ENCODE peak calls at places on chromosomes 4 and X, in ten cellular contexts. One of them, this sample, is unnamed.

GRCh38 chr4:175273995-175274753 is 356.0 kb downstream of the ADAM29 start:
- DNase-seq in Daoy: no peak
- DNase-seq in GM18507: no peak
- DNase-seq in iris pigment epithelial cell: peak
- DNase-seq in midbrain: no peak
- DNase-seq in SHP77: no peak
- DNase-seq in brain microvascular endothelial cell: no peak
- DNase-seq in activated CD4-positive, alpha-beta T cell treated with anti-CD3 and anti-CD28 coated beads, Interleukin-2, amount 50 U/mL, for 4 hours: no peak
- DNase-seq in activated effector memory CD4-positive, alpha-beta T cell treated with anti-CD3 and anti-CD28 coated beads, Interleukin-2, amount 50 U/mL, for 16 hours: no peak
- DNase-seq in stimulated activated CD4-positive, alpha-beta T cell treated with anti-CD3 and anti-CD28 coated beads, Interleukin-1b, Interleukin-23, amount 100 ng/mL, for 1 hour: no peak
- DNase-seq in this sample: no peak

GRCh38 chr4:171049380-171049779 is 763.8 kb upstream of the GALNTL6 start:
- DNase-seq in brain microvascular endothelial cell: no peak
- DNase-seq in midbrain: no peak
- DNase-seq in Daoy: no peak
- DNase-seq in iris pigment epithelial cell: no peak
- DNase-seq in SHP77: no peak
- DNase-seq in GM18507: no peak
- DNase-seq in activated effector memory CD4-positive, alpha-beta T cell treated with anti-CD3 and anti-CD28 coated beads, Interleukin-2, amount 50 U/mL, for 16 hours: no peak
- DNase-seq in activated CD4-positive, alpha-beta T cell treated with anti-CD3 and anti-CD28 coated beads, Interleukin-2, amount 50 U/mL, for 4 hours: no peak
- DNase-seq in stimulated activated CD4-positive, alpha-beta T cell treated with anti-CD3 and anti-CD28 coated beads, Interleukin-1b, Interleukin-23, amount 100 ng/mL, for 1 hour: no peak
- DNase-seq in this sample: no peak

GRCh38 chr4:122588453-122589238 is 32.2 kb downstream of the IL21 start:
- DNase-seq in activated CD4-positive, alpha-beta T cell treated with anti-CD3 and anti-CD28 coated beads, Interleukin-2, amount 50 U/mL, for 4 hours: no peak
- DNase-seq in SHP77: no peak
- DNase-seq in GM18507: no peak
- DNase-seq in iris pigment epithelial cell: peak
- DNase-seq in brain microvascular endothelial cell: peak
- DNase-seq in activated effector memory CD4-positive, alpha-beta T cell treated with anti-CD3 and anti-CD28 coated beads, Interleukin-2, amount 50 U/mL, for 16 hours: no peak
- DNase-seq in Daoy: no peak
- DNase-seq in stimulated activated CD4-positive, alpha-beta T cell treated with anti-CD3 and anti-CD28 coated beads, Interleukin-1b, Interleukin-23, amount 100 ng/mL, for 1 hour: no peak
- DNase-seq in midbrain: no peak
- DNase-seq in this sample: no peak

GRCh38 chr4:108477527-108478108 is 142.8 kb upstream of the RPL34 start:
- DNase-seq in activated CD4-positive, alpha-beta T cell treated with anti-CD3 and anti-CD28 coated beads, Interleukin-2, amount 50 U/mL, for 4 hours: no peak
- DNase-seq in brain microvascular endothelial cell: no peak
- DNase-seq in SHP77: no peak
- DNase-seq in stimulated activated CD4-positive, alpha-beta T cell treated with anti-CD3 and anti-CD28 coated beads, Interleukin-1b, Interleukin-23, amount 100 ng/mL, for 1 hour: no peak
- DNase-seq in GM18507: no peak
- DNase-seq in iris pigment epithelial cell: no peak
- DNase-seq in midbrain: no peak
- DNase-seq in Daoy: no peak
- DNase-seq in activated effector memory CD4-positive, alpha-beta T cell treated with anti-CD3 and anti-CD28 coated beads, Interleukin-2, amount 50 U/mL, for 16 hours: no peak
- DNase-seq in this sample: no peak

GRCh38 chr4:41747230-41748055 is 1.1 kb downstream of the PHOX2B start:
- DNase-seq in midbrain: no peak
- DNase-seq in SHP77: no peak
- DNase-seq in activated effector memory CD4-positive, alpha-beta T cell treated with anti-CD3 and anti-CD28 coated beads, Interleukin-2, amount 50 U/mL, for 16 hours: no peak
- DNase-seq in iris pigment epithelial cell: no peak
- DNase-seq in brain microvascular endothelial cell: no peak
- DNase-seq in stimulated activated CD4-positive, alpha-beta T cell treated with anti-CD3 and anti-CD28 coated beads, Interleukin-1b, Interleukin-23, amount 100 ng/mL, for 1 hour: no peak
- DNase-seq in activated CD4-positive, alpha-beta T cell treated with anti-CD3 and anti-CD28 coated beads, Interleukin-2, amount 50 U/mL, for 4 hours: no peak
- DNase-seq in Daoy: peak
- DNase-seq in GM18507: no peak
- DNase-seq in this sample: no peak

GRCh38 chr4:136336479-136336878 is 1195.8 kb downstream of the PCDH18 start:
- DNase-seq in stimulated activated CD4-positive, alpha-beta T cell treated with anti-CD3 and anti-CD28 coated beads, Interleukin-1b, Interleukin-23, amount 100 ng/mL, for 1 hour: no peak
- DNase-seq in GM18507: no peak
- DNase-seq in iris pigment epithelial cell: no peak
- DNase-seq in Daoy: no peak
- DNase-seq in activated CD4-positive, alpha-beta T cell treated with anti-CD3 and anti-CD28 coated beads, Interleukin-2, amount 50 U/mL, for 4 hours: no peak
- DNase-seq in brain microvascular endothelial cell: no peak
- DNase-seq in SHP77: no peak
- DNase-seq in midbrain: no peak
- DNase-seq in activated effector memory CD4-positive, alpha-beta T cell treated with anti-CD3 and anti-CD28 coated beads, Interleukin-2, amount 50 U/mL, for 16 hours: no peak
- DNase-seq in this sample: no peak

GRCh38 chr4:48546336-48546735 is 56.3 kb downstream of the ZAR1 start:
- DNase-seq in midbrain: peak
- DNase-seq in iris pigment epithelial cell: peak
- DNase-seq in activated CD4-positive, alpha-beta T cell treated with anti-CD3 and anti-CD28 coated beads, Interleukin-2, amount 50 U/mL, for 4 hours: no peak
- DNase-seq in stimulated activated CD4-positive, alpha-beta T cell treated with anti-CD3 and anti-CD28 coated beads, Interleukin-1b, Interleukin-23, amount 100 ng/mL, for 1 hour: no peak
- DNase-seq in brain microvascular endothelial cell: peak
- DNase-seq in activated effector memory CD4-positive, alpha-beta T cell treated with anti-CD3 and anti-CD28 coated beads, Interleukin-2, amount 50 U/mL, for 16 hours: no peak
- DNase-seq in SHP77: no peak
- DNase-seq in GM18507: no peak
- DNase-seq in Daoy: peak
- DNase-seq in this sample: no peak

GRCh38 chr4:145815626-145816025 is 123.0 kb downstream of the ZNF827 start:
- DNase-seq in SHP77: no peak
- DNase-seq in iris pigment epithelial cell: peak
- DNase-seq in midbrain: no peak
- DNase-seq in GM18507: no peak
- DNase-seq in Daoy: no peak
- DNase-seq in brain microvascular endothelial cell: no peak
- DNase-seq in activated CD4-positive, alpha-beta T cell treated with anti-CD3 and anti-CD28 coated beads, Interleukin-2, amount 50 U/mL, for 4 hours: no peak
- DNase-seq in activated effector memory CD4-positive, alpha-beta T cell treated with anti-CD3 and anti-CD28 coated beads, Interleukin-2, amount 50 U/mL, for 16 hours: no peak
- DNase-seq in stimulated activated CD4-positive, alpha-beta T cell treated with anti-CD3 and anti-CD28 coated beads, Interleukin-1b, Interleukin-23, amount 100 ng/mL, for 1 hour: no peak
- DNase-seq in this sample: no peak

GRCh38 chrX:17459596-17459995 is 84.6 kb downstream of the NHS start:
- DNase-seq in Daoy: no peak
- DNase-seq in stimulated activated CD4-positive, alpha-beta T cell treated with anti-CD3 and anti-CD28 coated beads, Interleukin-1b, Interleukin-23, amount 100 ng/mL, for 1 hour: no peak
- DNase-seq in activated CD4-positive, alpha-beta T cell treated with anti-CD3 and anti-CD28 coated beads, Interleukin-2, amount 50 U/mL, for 4 hours: no peak
- DNase-seq in activated effector memory CD4-positive, alpha-beta T cell treated with anti-CD3 and anti-CD28 coated beads, Interleukin-2, amount 50 U/mL, for 16 hours: no peak
- DNase-seq in midbrain: no peak
- DNase-seq in brain microvascular endothelial cell: peak
- DNase-seq in GM18507: no peak
- DNase-seq in SHP77: no peak
- DNase-seq in iris pigment epithelial cell: peak
- DNase-seq in this sample: no peak

GRCh38 chrX:41542151-41542935 is 95.2 kb downstream of the NYX start:
- DNase-seq in brain microvascular endothelial cell: no peak
- DNase-seq in activated CD4-positive, alpha-beta T cell treated with anti-CD3 and anti-CD28 coated beads, Interleukin-2, amount 50 U/mL, for 4 hours: no peak
- DNase-seq in iris pigment epithelial cell: peak
- DNase-seq in SHP77: no peak
- DNase-seq in midbrain: no peak
- DNase-seq in activated effector memory CD4-positive, alpha-beta T cell treated with anti-CD3 and anti-CD28 coated beads, Interleukin-2, amount 50 U/mL, for 16 hours: no peak
- DNase-seq in stimulated activated CD4-positive, alpha-beta T cell treated with anti-CD3 and anti-CD28 coated beads, Interleukin-1b, Interleukin-23, amount 100 ng/mL, for 1 hour: no peak
- DNase-seq in GM18507: no peak
- DNase-seq in Daoy: peak
- DNase-seq in this sample: no peak

GRCh38 chr4:165094873-165095272 is 17.8 kb downstream of the TMEM192 start:
- DNase-seq in activated CD4-positive, alpha-beta T cell treated with anti-CD3 and anti-CD28 coated beads, Interleukin-2, amount 50 U/mL, for 4 hours: no peak
- DNase-seq in iris pigment epithelial cell: no peak
- DNase-seq in stimulated activated CD4-positive, alpha-beta T cell treated with anti-CD3 and anti-CD28 coated beads, Interleukin-1b, Interleukin-23, amount 100 ng/mL, for 1 hour: no peak
- DNase-seq in GM18507: no peak
- DNase-seq in brain microvascular endothelial cell: no peak
- DNase-seq in activated effector memory CD4-positive, alpha-beta T cell treated with anti-CD3 and anti-CD28 coated beads, Interleukin-2, amount 50 U/mL, for 16 hours: no peak
- DNase-seq in midbrain: no peak
- DNase-seq in SHP77: no peak
- DNase-seq in Daoy: no peak
- DNase-seq in this sample: no peak

GRCh38 chr4:112807999-112808398 is 171.1 kb downstream of the LARP7 start:
- DNase-seq in activated effector memory CD4-positive, alpha-beta T cell treated with anti-CD3 and anti-CD28 coated beads, Interleukin-2, amount 50 U/mL, for 16 hours: no peak
- DNase-seq in SHP77: no peak
- DNase-seq in stimulated activated CD4-positive, alpha-beta T cell treated with anti-CD3 and anti-CD28 coated beads, Interleukin-1b, Interleukin-23, amount 100 ng/mL, for 1 hour: no peak
- DNase-seq in activated CD4-positive, alpha-beta T cell treated with anti-CD3 and anti-CD28 coated beads, Interleukin-2, amount 50 U/mL, for 4 hours: no peak
- DNase-seq in GM18507: no peak
- DNase-seq in midbrain: peak
- DNase-seq in brain microvascular endothelial cell: no peak
- DNase-seq in iris pigment epithelial cell: no peak
- DNase-seq in Daoy: no peak
- DNase-seq in this sample: no peak

GRCh38 chrX:30023451-30023850 is 191.9 kb upstream of the MAGEB2 start:
- DNase-seq in SHP77: no peak
- DNase-seq in activated effector memory CD4-positive, alpha-beta T cell treated with anti-CD3 and anti-CD28 coated beads, Interleukin-2, amount 50 U/mL, for 16 hours: no peak
- DNase-seq in stimulated activated CD4-positive, alpha-beta T cell treated with anti-CD3 and anti-CD28 coated beads, Interleukin-1b, Interleukin-23, amount 100 ng/mL, for 1 hour: no peak
- DNase-seq in Daoy: no peak
- DNase-seq in iris pigment epithelial cell: peak
- DNase-seq in brain microvascular endothelial cell: no peak
- DNase-seq in midbrain: no peak
- DNase-seq in activated CD4-positive, alpha-beta T cell treated with anti-CD3 and anti-CD28 coated beads, Interleukin-2, amount 50 U/mL, for 4 hours: no peak
- DNase-seq in GM18507: no peak
- DNase-seq in this sample: no peak

GRCh38 chr4:151484396-151485102 is 75.6 kb downstream of the FHIP1A start:
- DNase-seq in activated CD4-positive, alpha-beta T cell treated with anti-CD3 and anti-CD28 coated beads, Interleukin-2, amount 50 U/mL, for 4 hours: no peak
- DNase-seq in SHP77: no peak
- DNase-seq in midbrain: no peak
- DNase-seq in iris pigment epithelial cell: peak
- DNase-seq in brain microvascular endothelial cell: peak
- DNase-seq in GM18507: no peak
- DNase-seq in activated effector memory CD4-positive, alpha-beta T cell treated with anti-CD3 and anti-CD28 coated beads, Interleukin-2, amount 50 U/mL, for 16 hours: no peak
- DNase-seq in Daoy: peak
- DNase-seq in stimulated activated CD4-positive, alpha-beta T cell treated with anti-CD3 and anti-CD28 coated beads, Interleukin-1b, Interleukin-23, amount 100 ng/mL, for 1 hour: no peak
- DNase-seq in this sample: no peak

GRCh38 chr4:1511441-1512041 is 105.3 kb upstream of the NKX1-1 start:
- DNase-seq in GM18507: no peak
- DNase-seq in activated effector memory CD4-positive, alpha-beta T cell treated with anti-CD3 and anti-CD28 coated beads, Interleukin-2, amount 50 U/mL, for 16 hours: no peak
- DNase-seq in iris pigment epithelial cell: peak
- DNase-seq in activated CD4-positive, alpha-beta T cell treated with anti-CD3 and anti-CD28 coated beads, Interleukin-2, amount 50 U/mL, for 4 hours: peak
- DNase-seq in stimulated activated CD4-positive, alpha-beta T cell treated with anti-CD3 and anti-CD28 coated beads, Interleukin-1b, Interleukin-23, amount 100 ng/mL, for 1 hour: no peak
- DNase-seq in midbrain: no peak
- DNase-seq in brain microvascular endothelial cell: peak
- DNase-seq in SHP77: no peak
- DNase-seq in Daoy: peak
- DNase-seq in this sample: no peak

GRCh38 chr4:7153711-7154110 is 38.6 kb upstream of the SORCS2 start:
- DNase-seq in activated effector memory CD4-positive, alpha-beta T cell treated with anti-CD3 and anti-CD28 coated beads, Interleukin-2, amount 50 U/mL, for 16 hours: peak
- DNase-seq in GM18507: no peak
- DNase-seq in stimulated activated CD4-positive, alpha-beta T cell treated with anti-CD3 and anti-CD28 coated beads, Interleukin-1b, Interleukin-23, amount 100 ng/mL, for 1 hour: no peak
- DNase-seq in SHP77: no peak
- DNase-seq in activated CD4-positive, alpha-beta T cell treated with anti-CD3 and anti-CD28 coated beads, Interleukin-2, amount 50 U/mL, for 4 hours: no peak
- DNase-seq in midbrain: no peak
- DNase-seq in brain microvascular endothelial cell: no peak
- DNase-seq in Daoy: no peak
- DNase-seq in iris pigment epithelial cell: no peak
- DNase-seq in this sample: no peak

GRCh38 chrX:19990519-19991349 is at the start of gene BCLAF3:
- DNase-seq in GM18507: peak
- DNase-seq in activated effector memory CD4-positive, alpha-beta T cell treated with anti-CD3 and anti-CD28 coated beads, Interleukin-2, amount 50 U/mL, for 16 hours: peak
- DNase-seq in iris pigment epithelial cell: peak
- DNase-seq in stimulated activated CD4-positive, alpha-beta T cell treated with anti-CD3 and anti-CD28 coated beads, Interleukin-1b, Interleukin-23, amount 100 ng/mL, for 1 hour: peak
- DNase-seq in brain microvascular endothelial cell: peak
- DNase-seq in midbrain: peak
- DNase-seq in Daoy: peak
- DNase-seq in SHP77: peak
- DNase-seq in activated CD4-positive, alpha-beta T cell treated with anti-CD3 and anti-CD28 coated beads, Interleukin-2, amount 50 U/mL, for 4 hours: peak
- DNase-seq in this sample: peak

GRCh38 chr4:11615601-11616000 is 186.9 kb upstream of the HS3ST1 start:
- DNase-seq in SHP77: no peak
- DNase-seq in stimulated activated CD4-positive, alpha-beta T cell treated with anti-CD3 and anti-CD28 coated beads, Interleukin-1b, Interleukin-23, amount 100 ng/mL, for 1 hour: no peak
- DNase-seq in activated CD4-positive, alpha-beta T cell treated with anti-CD3 and anti-CD28 coated beads, Interleukin-2, amount 50 U/mL, for 4 hours: no peak
- DNase-seq in brain microvascular endothelial cell: no peak
- DNase-seq in midbrain: no peak
- DNase-seq in activated effector memory CD4-positive, alpha-beta T cell treated with anti-CD3 and anti-CD28 coated beads, Interleukin-2, amount 50 U/mL, for 16 hours: no peak
- DNase-seq in GM18507: no peak
- DNase-seq in iris pigment epithelial cell: no peak
- DNase-seq in Daoy: no peak
- DNase-seq in this sample: no peak

GRCh38 chr4:10656988-10657387 is 27.6 kb downstream of the CLNK start:
- DNase-seq in GM18507: no peak
- DNase-seq in Daoy: no peak
- DNase-seq in midbrain: no peak
- DNase-seq in activated effector memory CD4-positive, alpha-beta T cell treated with anti-CD3 and anti-CD28 coated beads, Interleukin-2, amount 50 U/mL, for 16 hours: no peak
- DNase-seq in stimulated activated CD4-positive, alpha-beta T cell treated with anti-CD3 and anti-CD28 coated beads, Interleukin-1b, Interleukin-23, amount 100 ng/mL, for 1 hour: no peak
- DNase-seq in iris pigment epithelial cell: peak
- DNase-seq in SHP77: no peak
- DNase-seq in brain microvascular endothelial cell: peak
- DNase-seq in activated CD4-positive, alpha-beta T cell treated with anti-CD3 and anti-CD28 coated beads, Interleukin-2, amount 50 U/mL, for 4 hours: no peak
- DNase-seq in this sample: no peak

GRCh38 chr4:99180367-99181169 is 36.5 kb upstream of the ADH4 start:
- DNase-seq in Daoy: no peak
- DNase-seq in midbrain: no peak
- DNase-seq in activated effector memory CD4-positive, alpha-beta T cell treated with anti-CD3 and anti-CD28 coated beads, Interleukin-2, amount 50 U/mL, for 16 hours: no peak
- DNase-seq in GM18507: no peak
- DNase-seq in iris pigment epithelial cell: peak
- DNase-seq in activated CD4-positive, alpha-beta T cell treated with anti-CD3 and anti-CD28 coated beads, Interleukin-2, amount 50 U/mL, for 4 hours: no peak
- DNase-seq in SHP77: no peak
- DNase-seq in brain microvascular endothelial cell: peak
- DNase-seq in stimulated activated CD4-positive, alpha-beta T cell treated with anti-CD3 and anti-CD28 coated beads, Interleukin-1b, Interleukin-23, amount 100 ng/mL, for 1 hour: no peak
- DNase-seq in this sample: no peak

GRCh38 chrX:75522565-75523411 is at the start of gene ZDHHC15:
- DNase-seq in Daoy: peak
- DNase-seq in iris pigment epithelial cell: no peak
- DNase-seq in SHP77: peak
- DNase-seq in brain microvascular endothelial cell: peak
- DNase-seq in activated effector memory CD4-positive, alpha-beta T cell treated with anti-CD3 and anti-CD28 coated beads, Interleukin-2, amount 50 U/mL, for 16 hours: peak
- DNase-seq in midbrain: peak
- DNase-seq in GM18507: no peak
- DNase-seq in activated CD4-positive, alpha-beta T cell treated with anti-CD3 and anti-CD28 coated beads, Interleukin-2, amount 50 U/mL, for 4 hours: peak
- DNase-seq in stimulated activated CD4-positive, alpha-beta T cell treated with anti-CD3 and anti-CD28 coated beads, Interleukin-1b, Interleukin-23, amount 100 ng/mL, for 1 hour: peak
- DNase-seq in this sample: no peak

GRCh38 chrX:103417370-103417769 is 41.0 kb downstream of the BEX3 start:
- DNase-seq in Daoy: no peak
- DNase-seq in midbrain: no peak
- DNase-seq in activated CD4-positive, alpha-beta T cell treated with anti-CD3 and anti-CD28 coated beads, Interleukin-2, amount 50 U/mL, for 4 hours: no peak
- DNase-seq in brain microvascular endothelial cell: no peak
- DNase-seq in iris pigment epithelial cell: no peak
- DNase-seq in SHP77: no peak
- DNase-seq in activated effector memory CD4-positive, alpha-beta T cell treated with anti-CD3 and anti-CD28 coated beads, Interleukin-2, amount 50 U/mL, for 16 hours: no peak
- DNase-seq in stimulated activated CD4-positive, alpha-beta T cell treated with anti-CD3 and anti-CD28 coated beads, Interleukin-1b, Interleukin-23, amount 100 ng/mL, for 1 hour: no peak
- DNase-seq in GM18507: no peak
- DNase-seq in this sample: no peak

GRCh38 chrX:37371578-37371981 is 22.4 kb downstream of the PRRG1 start:
- DNase-seq in activated CD4-positive, alpha-beta T cell treated with anti-CD3 and anti-CD28 coated beads, Interleukin-2, amount 50 U/mL, for 4 hours: no peak
- DNase-seq in midbrain: no peak
- DNase-seq in GM18507: no peak
- DNase-seq in Daoy: peak
- DNase-seq in SHP77: no peak
- DNase-seq in activated effector memory CD4-positive, alpha-beta T cell treated with anti-CD3 and anti-CD28 coated beads, Interleukin-2, amount 50 U/mL, for 16 hours: no peak
- DNase-seq in brain microvascular endothelial cell: no peak
- DNase-seq in iris pigment epithelial cell: no peak
- DNase-seq in stimulated activated CD4-positive, alpha-beta T cell treated with anti-CD3 and anti-CD28 coated beads, Interleukin-1b, Interleukin-23, amount 100 ng/mL, for 1 hour: no peak
- DNase-seq in this sample: no peak

GRCh38 chr4:156237192-156237591 is 283.5 kb upstream of the CTSO start:
- DNase-seq in stimulated activated CD4-positive, alpha-beta T cell treated with anti-CD3 and anti-CD28 coated beads, Interleukin-1b, Interleukin-23, amount 100 ng/mL, for 1 hour: no peak
- DNase-seq in Daoy: no peak
- DNase-seq in iris pigment epithelial cell: no peak
- DNase-seq in activated CD4-positive, alpha-beta T cell treated with anti-CD3 and anti-CD28 coated beads, Interleukin-2, amount 50 U/mL, for 4 hours: no peak
- DNase-seq in midbrain: no peak
- DNase-seq in SHP77: no peak
- DNase-seq in brain microvascular endothelial cell: no peak
- DNase-seq in activated effector memory CD4-positive, alpha-beta T cell treated with anti-CD3 and anti-CD28 coated beads, Interleukin-2, amount 50 U/mL, for 16 hours: no peak
- DNase-seq in GM18507: no peak
- DNase-seq in this sample: no peak

GRCh38 chr4:173138636-173139035 is 30.0 kb upstream of the GALNT7 start:
- DNase-seq in iris pigment epithelial cell: no peak
- DNase-seq in brain microvascular endothelial cell: no peak
- DNase-seq in Daoy: no peak
- DNase-seq in midbrain: no peak
- DNase-seq in activated effector memory CD4-positive, alpha-beta T cell treated with anti-CD3 and anti-CD28 coated beads, Interleukin-2, amount 50 U/mL, for 16 hours: no peak
- DNase-seq in activated CD4-positive, alpha-beta T cell treated with anti-CD3 and anti-CD28 coated beads, Interleukin-2, amount 50 U/mL, for 4 hours: no peak
- DNase-seq in SHP77: no peak
- DNase-seq in GM18507: no peak
- DNase-seq in stimulated activated CD4-positive, alpha-beta T cell treated with anti-CD3 and anti-CD28 coated beads, Interleukin-1b, Interleukin-23, amount 100 ng/mL, for 1 hour: no peak
- DNase-seq in this sample: no peak

This sample was measured in GM12892.